ENCODE peak calls at places on chromosomes 5 and 9, in six cellular contexts. One of them, this sample, is unnamed.
A peak's percentile ranks its signal among the peaks of the same experiment; 100 is the strongest.

GRCh38 chr5:90932052-90932699 is 373.6 kb downstream of the ADGRV1 start:
- ATAC-seq in HepG2: peak; percentile 67
- ATAC-seq in upper lobe of left lung: no peak
- ATAC-seq in A549: peak; percentile 93
- ATAC-seq in GM12878: peak; percentile 74
- ATAC-seq in K562: peak; percentile 86
- ATAC-seq in this sample: peak; percentile 69

GRCh38 chr9:121638399-121638798 is 13.0 kb upstream of the DAB2IP start:
- ATAC-seq in HepG2: no peak
- ATAC-seq in upper lobe of left lung: no peak
- ATAC-seq in A549: no peak
- ATAC-seq in GM12878: no peak
- ATAC-seq in K562: no peak
- ATAC-seq in this sample: no peak

GRCh38 chr9:71271602-71272001 is 150.2 kb upstream of the TRPM3 start:
- ATAC-seq in HepG2: no peak
- ATAC-seq in upper lobe of left lung: no peak
- ATAC-seq in A549: no peak
- ATAC-seq in GM12878: no peak
- ATAC-seq in K562: no peak
- ATAC-seq in this sample: no peak

GRCh38 chr9:20620658-20621552 is 1.4 kb downstream of the MLLT3 start:
- ATAC-seq in HepG2: no peak
- ATAC-seq in upper lobe of left lung: no peak
- ATAC-seq in A549: no peak
- ATAC-seq in GM12878: no peak
- ATAC-seq in K562: no peak
- ATAC-seq in this sample: no peak

GRCh38 chr5:36877667-36878420 is 1.3 kb downstream of the NIPBL start:
- ATAC-seq in HepG2: no peak
- ATAC-seq in upper lobe of left lung: no peak
- ATAC-seq in A549: peak; percentile 33
- ATAC-seq in GM12878: peak; percentile 15
- ATAC-seq in K562: peak; percentile 7
- ATAC-seq in this sample: no peak

GRCh38 chr5:143653256-143653655 is 158.7 kb upstream of the HMHB1 start:
- ATAC-seq in HepG2: no peak
- ATAC-seq in upper lobe of left lung: no peak
- ATAC-seq in A549: no peak
- ATAC-seq in GM12878: peak; percentile 90
- ATAC-seq in K562: no peak
- ATAC-seq in this sample: no peak

GRCh38 chr5:6791031-6791577 is 77.9 kb downstream of the TENT4A start:
- ATAC-seq in HepG2: no peak
- ATAC-seq in upper lobe of left lung: no peak
- ATAC-seq in A549: no peak
- ATAC-seq in GM12878: no peak
- ATAC-seq in K562: no peak
- ATAC-seq in this sample: no peak

GRCh38 chr5:71651554-71651953 is 64.4 kb downstream of the MCCC2 start:
- ATAC-seq in HepG2: no peak
- ATAC-seq in upper lobe of left lung: no peak
- ATAC-seq in A549: no peak
- ATAC-seq in GM12878: no peak
- ATAC-seq in K562: no peak
- ATAC-seq in this sample: no peak

GRCh38 chr9:115422932-115423440 is 305.0 kb upstream of the TNC start:
- ATAC-seq in HepG2: no peak
- ATAC-seq in upper lobe of left lung: no peak
- ATAC-seq in A549: no peak
- ATAC-seq in GM12878: no peak
- ATAC-seq in K562: no peak
- ATAC-seq in this sample: no peak

DNA sequence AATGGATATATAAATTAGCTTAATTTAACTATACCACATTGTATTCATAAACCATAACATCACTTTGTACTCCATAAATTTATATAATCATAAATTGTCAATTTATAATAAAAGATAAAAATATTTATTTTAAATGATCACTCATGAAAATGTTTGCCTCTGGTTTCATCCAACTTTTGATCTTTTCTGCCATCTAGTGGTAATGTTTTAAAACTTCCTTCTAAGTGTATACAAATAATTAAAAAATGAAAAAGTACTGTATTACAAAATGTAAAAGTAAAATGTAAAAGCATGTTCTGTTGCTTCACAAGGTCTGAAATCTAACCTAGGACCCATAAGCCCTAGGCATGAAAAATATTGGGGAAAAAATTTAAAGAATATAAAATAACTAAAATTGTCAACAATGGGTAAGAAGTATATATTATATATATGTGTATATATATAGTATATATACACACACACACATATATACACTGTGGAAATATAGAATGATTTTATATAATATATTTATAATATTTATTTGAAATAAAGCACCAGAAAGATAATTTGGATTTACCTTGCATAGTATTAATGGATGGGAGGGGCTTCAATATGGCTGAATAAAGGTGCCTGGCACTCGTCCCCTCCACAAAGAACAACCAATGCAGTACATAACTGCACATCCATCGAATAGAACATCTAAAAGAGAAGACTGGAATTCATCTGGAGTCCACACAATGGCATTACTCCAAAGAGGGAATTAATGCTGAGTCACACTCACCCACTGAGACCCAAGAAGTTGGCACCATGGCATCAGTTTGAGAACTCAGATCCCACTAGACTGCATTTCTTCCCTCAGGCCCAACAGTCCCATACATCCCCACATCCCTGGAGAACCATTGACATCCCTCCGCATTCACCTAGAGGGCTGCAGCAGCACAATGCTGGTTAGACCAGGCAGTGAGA is 32.5 kb downstream of the ANXA1 start:
- ATAC-seq in HepG2: no peak
- ATAC-seq in upper lobe of left lung: no peak
- ATAC-seq in A549: no peak
- ATAC-seq in GM12878: peak; percentile 51
- ATAC-seq in K562: peak; percentile 48
- ATAC-seq in this sample: no peak
- TF ChIP-seq CTCF in HepG2: peak; percentile 30
- TF ChIP-seq CTCF in upper lobe of left lung: no peak
- TF ChIP-seq CTCF in A549: peak; percentile 66
- TF ChIP-seq CTCF in GM12878: peak; percentile 9
- TF ChIP-seq CTCF in K562: peak; percentile 57
- TF ChIP-seq CTCF in this sample: peak; percentile 57

GRCh38 chr5:38551020-38552017 is 5.1 kb downstream of the LIFR start:
- ATAC-seq in HepG2: peak; percentile 56
- ATAC-seq in upper lobe of left lung: no peak
- ATAC-seq in A549: peak; percentile 85
- ATAC-seq in GM12878: peak; percentile 58
- ATAC-seq in K562: peak; percentile 79
- ATAC-seq in this sample: no peak
- TF ChIP-seq EP300 in HepG2: no peak
- TF ChIP-seq EP300 in upper lobe of left lung: no peak
- TF ChIP-seq EP300 in A549: no peak
- TF ChIP-seq EP300 in GM12878: no peak
- TF ChIP-seq EP300 in K562: no peak
- TF ChIP-seq EP300 in this sample: no peak

GRCh38 chr9:134598884-134599245 is 42.7 kb upstream of the COL5A1 start:
- ATAC-seq in HepG2: peak; percentile 19
- ATAC-seq in upper lobe of left lung: no peak
- ATAC-seq in A549: no peak
- ATAC-seq in GM12878: no peak
- ATAC-seq in K562: no peak
- ATAC-seq in this sample: no peak

GRCh38 chr9:134597957-134598883 is 43.4 kb upstream of the COL5A1 start:
- ATAC-seq in HepG2: peak; percentile 76
- ATAC-seq in upper lobe of left lung: no peak
- ATAC-seq in A549: no peak
- ATAC-seq in GM12878: no peak
- ATAC-seq in K562: peak; percentile 59
- ATAC-seq in this sample: no peak

GRCh38 chr9:134600836-134601638 is 40.6 kb upstream of the COL5A1 start:
- ATAC-seq in HepG2: no peak
- ATAC-seq in upper lobe of left lung: no peak
- ATAC-seq in A549: no peak
- ATAC-seq in GM12878: no peak
- ATAC-seq in K562: no peak
- ATAC-seq in this sample: no peak

GRCh38 chr9:134601764-134602163 is 39.8 kb upstream of the COL5A1 start:
- ATAC-seq in HepG2: no peak
- ATAC-seq in upper lobe of left lung: no peak
- ATAC-seq in A549: no peak
- ATAC-seq in GM12878: no peak
- ATAC-seq in K562: no peak
- ATAC-seq in this sample: no peak

GRCh38 chr9:134600431-134600830 is 41.2 kb upstream of the COL5A1 start:
- ATAC-seq in HepG2: no peak
- ATAC-seq in upper lobe of left lung: no peak
- ATAC-seq in A549: no peak
- ATAC-seq in GM12878: no peak
- ATAC-seq in K562: no peak
- ATAC-seq in this sample: no peak
- TF ChIP-seq CTCF in HepG2: no peak
- TF ChIP-seq CTCF in upper lobe of left lung: no peak
- TF ChIP-seq CTCF in A549: no peak
- TF ChIP-seq CTCF in GM12878: no peak
- TF ChIP-seq CTCF in K562: no peak
- TF ChIP-seq CTCF in this sample: no peak

GRCh38 chr5:151413800-151414199 is 33.6 kb upstream of the SLC36A1 start:
- ATAC-seq in HepG2: no peak
- ATAC-seq in upper lobe of left lung: no peak
- ATAC-seq in A549: no peak
- ATAC-seq in GM12878: no peak
- ATAC-seq in K562: no peak
- ATAC-seq in this sample: no peak

GRCh38 chr5:151414536-151414935 is 32.9 kb upstream of the SLC36A1 start:
- ATAC-seq in HepG2: no peak
- ATAC-seq in upper lobe of left lung: no peak
- ATAC-seq in A549: no peak
- ATAC-seq in GM12878: no peak
- ATAC-seq in K562: no peak
- ATAC-seq in this sample: no peak

GRCh38 chr5:151420127-151420526 is 27.3 kb upstream of the SLC36A1 start:
- ATAC-seq in HepG2: no peak
- ATAC-seq in upper lobe of left lung: no peak
- ATAC-seq in A549: no peak
- ATAC-seq in GM12878: no peak
- ATAC-seq in K562: no peak
- ATAC-seq in this sample: no peak

GRCh38 chr5:151417712-151418111 is 29.7 kb upstream of the SLC36A1 start:
- ATAC-seq in HepG2: no peak
- ATAC-seq in upper lobe of left lung: no peak
- ATAC-seq in A549: no peak
- ATAC-seq in GM12878: no peak
- ATAC-seq in K562: no peak
- ATAC-seq in this sample: no peak
- TF ChIP-seq EP300 in HepG2: no peak
- TF ChIP-seq EP300 in upper lobe of left lung: no peak
- TF ChIP-seq EP300 in A549: no peak
- TF ChIP-seq EP300 in GM12878: no peak
- TF ChIP-seq EP300 in K562: no peak
- TF ChIP-seq EP300 in this sample: no peak

GRCh38 chr9:78239506-78239905 is 3.6 kb downstream of the CEP78 start:
- ATAC-seq in HepG2: peak; percentile 64
- ATAC-seq in upper lobe of left lung: no peak
- ATAC-seq in A549: no peak
- ATAC-seq in GM12878: no peak
- ATAC-seq in K562: no peak
- ATAC-seq in this sample: no peak
- TF ChIP-seq CTCF in HepG2: peak; percentile 86
- TF ChIP-seq CTCF in upper lobe of left lung: no peak
- TF ChIP-seq CTCF in A549: peak; percentile 11
- TF ChIP-seq CTCF in GM12878: peak; percentile 37
- TF ChIP-seq CTCF in K562: no peak
- TF ChIP-seq CTCF in this sample: no peak